ENCODE peak calls at places on chromosomes 7 and 10, in eight cellular contexts. W is fibroblast of lung, K is Peyer's patch, U is ascending aorta, X is left ventricle myocardium inferior, G is PC-9, H is heart left ventricle, J is pancreas. R is an unnamed sample. For H3K36me3 and H3K4me1, the result is how much of the 10 kb centered on the place peaks cover.

GRCh38 chr7:129825554-129826267 is 127.0 kb downstream of the UBE2H start:
- DNase-seq in W (peak), G (peak), K (peak), X (peak), J (peak), H (peak), U (peak), R (peak)

GRCh38 chr10:2897619-2898508 is 169.5 kb upstream of the PFKP start:
- DNase-seq in U (no peak), G (no peak), X (no peak), J (no peak), W (peak), H (no peak), K (no peak), R (no peak)

GRCh38 chr7:869348-869747 is 7.0 kb upstream of the GET4 start:
- DNase-seq in G (no peak), U (no peak), K (no peak), H (no peak), X (no peak), W (no peak), J (no peak), R (no peak)

GRCh38 chr7:66883716-66884115 is 37.3 kb upstream of the TMEM248 start:
- DNase-seq in G (no peak), W (peak), U (no peak), J (no peak), K (no peak), X (no peak), H (no peak), R (no peak)

GRCh38 chr7:114508096-114508495 is 93.5 kb downstream of the FOXP2 start:
- DNase-seq in U (no peak), X (no peak), W (peak), G (no peak), J (no peak), H (no peak), K (no peak), R (no peak)

GRCh38 chr10:133142523-133143199 is 17.4 kb upstream of the KNDC1 start:
- DNase-seq in H (peak), K (no peak), X (no peak), W (no peak), J (no peak), U (no peak), G (no peak), R (peak)

GRCh38 chr10:78875932-78876331 is 192.8 kb upstream of the ZMIZ1 start:
- DNase-seq in K (no peak), U (no peak), H (no peak), X (no peak), W (no peak), J (no peak), G (no peak), R (no peak)

GRCh38 chr10:52215745-52216361 is 98.2 kb upstream of the DKK1 start:
- DNase-seq in W (peak), K (no peak), U (no peak), J (no peak), X (no peak), H (peak), G (peak), R (no peak)

GRCh38 chr10:14372616-14373015 is 41.9 kb upstream of the FRMD4A start:
- DNase-seq in K (no peak), X (no peak), H (no peak), G (no peak), U (no peak), W (no peak), J (no peak), R (no peak)

GRCh38 chr7:92781117-92781720 is 55.2 kb downstream of the CDK6 start:
- DNase-seq in K (no peak), J (no peak), H (peak), U (no peak), G (no peak), W (peak), X (peak), R (peak)

GRCh38 chr7:1380211-1380815 is 79.0 kb downstream of the MICALL2 start:
- DNase-seq in X (no peak), H (no peak), J (no peak), K (no peak), G (no peak), W (no peak), U (no peak), R (no peak)

GRCh38 chr7:29464693-29465092 is 98.9 kb upstream of the PRR15 start:
- DNase-seq in K (no peak), W (no peak), X (no peak), U (no peak), H (no peak), J (no peak), G (no peak), R (no peak)

GRCh38 chr7:83365746-83366145 is 203.1 kb upstream of the PCLO start:
- DNase-seq in U (no peak), J (no peak), K (no peak), G (no peak), H (no peak), X (no peak), W (no peak), R (no peak)

GRCh38 chr7:140631006-140631405 is 9.6 kb downstream of the DENND2A start:
- DNase-seq in U (no peak), W (no peak), G (no peak), K (no peak), J (no peak), H (peak), X (no peak), R (no peak)

GRCh38 chr7:55078465-55079372 is 59.9 kb downstream of the EGFR start:
- DNase-seq in W (no peak), X (no peak), G (peak), U (no peak), K (no peak), J (no peak), H (no peak), R (no peak)

GRCh38 chr7:108308913-108309312 is 147.3 kb downstream of the NRCAM start:
- DNase-seq in K (no peak), X (no peak), G (peak), W (peak), U (no peak), J (no peak), H (no peak), R (no peak)

GRCh38 chr7:86950360-86950759 is 109.1 kb downstream of the ELAPOR2 start:
- DNase-seq in X (no peak), G (no peak), K (peak), U (no peak), H (no peak), J (no peak), W (no peak), R (peak)

GRCh38 chr7:159192761-159193453 is 48.2 kb upstream of the VIPR2 start:
- DNase-seq in H (no peak), U (no peak), J (no peak), K (no peak), W (no peak), G (no peak), X (no peak), R (no peak)

DNA sequence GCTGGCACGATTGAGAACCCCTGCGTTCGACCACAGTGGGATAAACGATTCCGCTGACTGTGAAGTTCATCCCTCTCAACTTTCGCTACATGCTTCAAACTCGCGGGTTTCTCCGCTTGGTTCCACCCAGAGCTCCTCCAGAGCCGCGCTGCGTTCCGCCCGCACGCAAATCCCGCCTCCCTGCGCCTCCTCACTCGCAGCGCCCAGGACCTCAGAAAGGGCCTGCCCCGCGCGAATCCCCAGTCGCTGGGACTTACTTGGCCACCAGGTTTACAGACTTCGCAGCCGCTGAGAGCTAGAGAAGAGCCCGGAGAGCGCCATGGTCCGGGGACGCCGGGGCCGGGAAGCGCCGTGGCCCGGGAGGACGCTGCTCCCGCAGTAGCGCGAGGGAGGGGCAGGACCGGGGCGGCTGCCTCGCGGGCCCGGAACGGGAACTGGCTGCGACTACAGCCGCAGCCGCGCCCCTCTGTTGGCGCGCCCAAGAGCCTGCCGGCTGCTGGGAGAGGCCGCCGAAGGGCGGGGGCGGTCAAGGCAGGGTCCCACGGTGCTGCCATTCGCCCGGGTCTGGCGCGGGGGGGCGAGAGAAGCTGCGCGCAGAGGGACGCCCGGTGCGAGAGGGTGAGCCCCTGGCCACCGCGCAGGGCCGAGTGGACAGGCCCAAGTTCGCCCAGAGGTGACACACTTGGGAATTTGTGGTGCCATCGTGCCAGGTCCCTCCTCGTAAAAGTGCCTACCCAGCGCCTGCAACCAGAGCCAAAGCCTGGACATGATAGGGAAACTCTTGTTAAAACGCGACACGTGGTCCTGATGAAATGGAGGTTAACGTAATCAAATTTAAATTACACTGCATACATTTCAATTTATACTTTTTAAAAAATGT is at the start of gene NOD1:
- DNase-seq in H (peak), U (peak), X (peak), W (peak), J (peak), K (peak), G (peak), R (peak)
- TF ChIP-seq CTCF in H (no peak), U (no peak), X (peak), W (peak), J (no peak), K (no peak), G (no peak), R (no peak)

GRCh38 chr10:119454231-119454804 is 88.2 kb downstream of the RGS10 start:
- DNase-seq in G (no peak), H (no peak), U (no peak), K (no peak), W (no peak), X (no peak), J (no peak), R (no peak)
- H3K36me3 ChIP-seq in G (under half), H (half or more), U (half or more), K (under half), W (under half), X (half or more), J (under half), R (under half)

GRCh38 chr10:50358925-50359687 is 107.8 kb upstream of the ASAH2 start:
- DNase-seq in U (no peak), G (no peak), J (no peak), H (no peak), K (no peak), W (no peak), X (no peak), R (no peak)

GRCh38 chr10:50360486-50360885 is 109.2 kb upstream of the ASAH2 start:
- DNase-seq in X (no peak), J (no peak), H (no peak), W (peak), K (no peak), U (no peak), G (no peak), R (no peak)

GRCh38 chr10:50361946-50362345 is 110.6 kb upstream of the ASAH2 start:
- DNase-seq in H (no peak), J (no peak), U (no peak), X (no peak), G (no peak), W (no peak), K (no peak), R (no peak)

GRCh38 chr10:50360077-50360476 is 108.8 kb upstream of the ASAH2 start:
- DNase-seq in U (no peak), X (no peak), G (no peak), H (no peak), W (no peak), J (no peak), K (no peak), R (no peak)

DNA sequence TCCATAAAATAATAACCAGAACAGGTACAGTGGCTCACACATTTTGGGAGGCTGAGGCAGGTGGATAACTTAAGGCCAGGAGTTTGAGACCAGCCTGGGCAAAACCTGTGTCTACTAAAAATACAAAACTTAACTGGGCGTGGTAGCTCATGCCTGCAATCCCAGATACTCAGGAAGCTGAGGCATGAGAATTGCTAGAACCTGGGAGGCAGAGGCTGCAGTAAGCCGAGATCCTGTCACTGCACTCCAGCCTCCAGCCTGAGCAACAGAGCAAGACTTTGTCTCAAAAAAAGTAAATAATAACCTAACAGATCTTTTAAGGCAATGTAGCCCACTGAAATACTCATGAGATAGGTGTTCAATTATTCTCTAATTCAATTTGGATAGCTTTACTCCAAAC is 107.1 kb upstream of the ASAH2 start:
- DNase-seq in H (no peak), W (no peak), J (no peak), X (no peak), U (no peak), G (no peak), K (no peak), R (no peak)
- H3K4me1 ChIP-seq in H (under half), W (under half), J (under half), X (under half), U (under half), G (under half), K (under half), R (under half)

GRCh38 chr10:71367279-71367678 is 29.4 kb upstream of the CDH23 start:
- DNase-seq in X (no peak), G (no peak), W (no peak), H (no peak), K (no peak), U (no peak), J (no peak), R (no peak)

GRCh38 chr10:71369602-71370001 is 27.1 kb upstream of the CDH23 start:
- DNase-seq in K (no peak), H (no peak), U (no peak), X (no peak), G (no peak), W (no peak), J (no peak), R (no peak)

GRCh38 chr10:71366710-71367109 is 30.0 kb upstream of the CDH23 start:
- DNase-seq in W (no peak), G (no peak), H (no peak), K (no peak), X (no peak), J (no peak), U (no peak), R (no peak)

GRCh38 chr10:71370031-71370430 is 26.7 kb upstream of the CDH23 start:
- DNase-seq in U (no peak), J (no peak), G (no peak), H (no peak), X (no peak), K (no peak), W (no peak), R (no peak)

GRCh38 chr10:71368639-71369038 is 28.1 kb upstream of the CDH23 start:
- DNase-seq in X (no peak), W (no peak), H (no peak), U (no peak), G (no peak), K (no peak), J (no peak), R (no peak)
- TF ChIP-seq CTCF in X (no peak), W (no peak), H (no peak), U (no peak), G (no peak), K (no peak), J (no peak), R (no peak)

GRCh38 chr10:76444034-76444800 is 1012.8 kb downstream of the LRMDA start:
- DNase-seq in X (peak), J (no peak), W (peak), U (peak), K (no peak), G (no peak), H (no peak), R (no peak)
- H3K36me3 ChIP-seq in X (under half), J (under half), W (under half), U (under half), K (under half), G (under half), H (under half), R (under half)